ENCODE peak calls at places on chromosomes 12 and 14, in nine cellular contexts. One of them, this sample, is unnamed.

GRCh38 chr14:102949801-102950451 is 27.5 kb downstream of the AMN start:
- DNase-seq in sigmoid colon: peak; percentile 78
- DNase-seq in H1: no peak
- DNase-seq in tibial nerve: no peak
- DNase-seq in stomach: peak; percentile 89
- DNase-seq in ovary: no peak
- DNase-seq in suprapubic skin: peak; percentile 55
- DNase-seq in A549: no peak
- DNase-seq in HepG2: no peak
- DNase-seq in this sample: no peak

GRCh38 chr12:116142936-116143882 is 134.3 kb downstream of the MED13L start:
- DNase-seq in sigmoid colon: no peak
- DNase-seq in tibial nerve: no peak
- DNase-seq in suprapubic skin: no peak
- DNase-seq in stomach: no peak
- DNase-seq in H1: no peak
- DNase-seq in HepG2: no peak
- DNase-seq in A549: no peak
- DNase-seq in ovary: no peak
- DNase-seq in this sample: no peak

GRCh38 chr14:68099348-68100045 is 279.9 kb downstream of the RAD51B start:
- DNase-seq in suprapubic skin: no peak
- DNase-seq in tibial nerve: no peak
- DNase-seq in H1: no peak
- DNase-seq in ovary: no peak
- DNase-seq in HepG2: no peak
- DNase-seq in stomach: no peak
- DNase-seq in sigmoid colon: peak; percentile 85
- DNase-seq in A549: no peak
- DNase-seq in this sample: no peak

GRCh38 chr14:54490448-54490805 is 1.6 kb upstream of the GMFB start:
- DNase-seq in A549: no peak
- DNase-seq in sigmoid colon: no peak
- DNase-seq in H1: no peak
- DNase-seq in suprapubic skin: no peak
- DNase-seq in tibial nerve: no peak
- DNase-seq in stomach: no peak
- DNase-seq in HepG2: no peak
- DNase-seq in ovary: no peak
- DNase-seq in this sample: no peak

GRCh38 chr12:39975374-39975918 is 130.4 kb downstream of the SLC2A13 start:
- DNase-seq in suprapubic skin: no peak
- DNase-seq in sigmoid colon: no peak
- DNase-seq in ovary: no peak
- DNase-seq in H1: no peak
- DNase-seq in tibial nerve: no peak
- DNase-seq in stomach: no peak
- DNase-seq in HepG2: no peak
- DNase-seq in A549: no peak
- DNase-seq in this sample: no peak

GRCh38 chr14:55540847-55541773 is 38.9 kb upstream of the KTN1 start:
- DNase-seq in A549: no peak
- DNase-seq in stomach: no peak
- DNase-seq in H1: no peak
- DNase-seq in ovary: no peak
- DNase-seq in sigmoid colon: no peak
- DNase-seq in tibial nerve: no peak
- DNase-seq in HepG2: no peak
- DNase-seq in suprapubic skin: no peak
- DNase-seq in this sample: no peak

GRCh38 chr14:104656014-104656714 is 33.3 kb upstream of the INF2 start:
- DNase-seq in ovary: no peak
- DNase-seq in H1: no peak
- DNase-seq in A549: no peak
- DNase-seq in tibial nerve: no peak
- DNase-seq in HepG2: no peak
- DNase-seq in suprapubic skin: no peak
- DNase-seq in sigmoid colon: no peak
- DNase-seq in stomach: no peak
- DNase-seq in this sample: no peak

GRCh38 chr12:80553316-80553715 is 109.3 kb downstream of the PTPRQ start:
- DNase-seq in H1: no peak
- DNase-seq in stomach: no peak
- DNase-seq in tibial nerve: no peak
- DNase-seq in suprapubic skin: no peak
- DNase-seq in ovary: no peak
- DNase-seq in HepG2: no peak
- DNase-seq in A549: peak; percentile 9
- DNase-seq in sigmoid colon: no peak
- DNase-seq in this sample: no peak

GRCh38 chr12:122951979-122952892 is 14.0 kb downstream of the ABCB9 start:
- DNase-seq in sigmoid colon: peak; percentile 80
- DNase-seq in HepG2: peak; percentile 59
- DNase-seq in ovary: peak; percentile 52
- DNase-seq in A549: peak; percentile 87
- DNase-seq in tibial nerve: peak; percentile 77
- DNase-seq in stomach: peak; percentile 84
- DNase-seq in H1: peak; percentile 73
- DNase-seq in suprapubic skin: peak; percentile 84
- DNase-seq in this sample: peak; percentile 85

GRCh38 chr12:53219116-53219955 is 12.3 kb upstream of the ITGB7 start:
- DNase-seq in tibial nerve: no peak
- DNase-seq in stomach: no peak
- DNase-seq in A549: peak; percentile 61
- DNase-seq in sigmoid colon: no peak
- DNase-seq in HepG2: no peak
- DNase-seq in suprapubic skin: no peak
- DNase-seq in ovary: no peak
- DNase-seq in H1: no peak
- DNase-seq in this sample: no peak

GRCh38 chr14:53327716-53328115 is 174.6 kb upstream of the DDHD1 start:
- DNase-seq in tibial nerve: no peak
- DNase-seq in sigmoid colon: no peak
- DNase-seq in stomach: no peak
- DNase-seq in suprapubic skin: no peak
- DNase-seq in HepG2: no peak
- DNase-seq in A549: no peak
- DNase-seq in ovary: peak; percentile 32
- DNase-seq in H1: no peak
- DNase-seq in this sample: no peak

GRCh38 chr14:55921516-55921915 is 196.7 kb upstream of the PELI2 start:
- DNase-seq in ovary: no peak
- DNase-seq in A549: no peak
- DNase-seq in stomach: no peak
- DNase-seq in HepG2: no peak
- DNase-seq in sigmoid colon: no peak
- DNase-seq in suprapubic skin: no peak
- DNase-seq in H1: no peak
- DNase-seq in tibial nerve: no peak
- DNase-seq in this sample: no peak

GRCh38 chr12:120690083-120690450 is 3.1 kb downstream of the MLEC start:
- DNase-seq in stomach: no peak
- DNase-seq in suprapubic skin: no peak
- DNase-seq in ovary: no peak
- DNase-seq in HepG2: no peak
- DNase-seq in H1: no peak
- DNase-seq in A549: no peak
- DNase-seq in sigmoid colon: no peak
- DNase-seq in tibial nerve: no peak
- DNase-seq in this sample: no peak

GRCh38 chr12:124916370-124917134 is 2.1 kb upstream of the UBC start:
- DNase-seq in A549: no peak
- DNase-seq in H1: no peak
- DNase-seq in sigmoid colon: peak; percentile 92
- DNase-seq in stomach: peak; percentile 83
- DNase-seq in suprapubic skin: peak; percentile 84
- DNase-seq in ovary: peak; percentile 41
- DNase-seq in HepG2: peak; percentile 96
- DNase-seq in tibial nerve: peak; percentile 85
- DNase-seq in this sample: peak; percentile 84

GRCh38 chr12:115640929-115641328 is 636.6 kb downstream of the MED13L start:
- DNase-seq in suprapubic skin: no peak
- DNase-seq in tibial nerve: no peak
- DNase-seq in A549: no peak
- DNase-seq in ovary: no peak
- DNase-seq in sigmoid colon: no peak
- DNase-seq in H1: no peak
- DNase-seq in HepG2: no peak
- DNase-seq in stomach: no peak
- DNase-seq in this sample: no peak

GRCh38 chr14:30345511-30345910 is 213.4 kb upstream of the G2E3 start:
- DNase-seq in A549: no peak
- DNase-seq in suprapubic skin: no peak
- DNase-seq in ovary: no peak
- DNase-seq in H1: no peak
- DNase-seq in stomach: no peak
- DNase-seq in sigmoid colon: no peak
- DNase-seq in tibial nerve: no peak
- DNase-seq in HepG2: peak; percentile 50
- DNase-seq in this sample: no peak
- TF ChIP-seq EP300 in A549: no peak
- TF ChIP-seq EP300 in suprapubic skin: no peak
- TF ChIP-seq EP300 in ovary: no peak
- TF ChIP-seq EP300 in H1: no peak
- TF ChIP-seq EP300 in stomach: no peak
- TF ChIP-seq EP300 in sigmoid colon: no peak
- TF ChIP-seq EP300 in tibial nerve: no peak
- TF ChIP-seq EP300 in HepG2: no peak
- TF ChIP-seq EP300 in this sample: no peak

GRCh38 chr12:31783996-31784645 is 55.3 kb upstream of the AMN1 start:
- DNase-seq in suprapubic skin: no peak
- DNase-seq in stomach: no peak
- DNase-seq in ovary: no peak
- DNase-seq in H1: no peak
- DNase-seq in HepG2: no peak
- DNase-seq in A549: no peak
- DNase-seq in sigmoid colon: no peak
- DNase-seq in tibial nerve: no peak
- DNase-seq in this sample: no peak
- H3K4me1 ChIP-seq in suprapubic skin: no peaks in the 10 kb centered on the region
- H3K4me1 ChIP-seq in stomach: no peaks in the 10 kb centered on the region
- H3K4me1 ChIP-seq in ovary: peaks cover 1% of the 10 kb centered on the region
- H3K4me1 ChIP-seq in H1: no peaks in the 10 kb centered on the region
- H3K4me1 ChIP-seq in HepG2: peaks cover 5% of the 10 kb centered on the region
- H3K4me1 ChIP-seq in A549: peaks cover 2% of the 10 kb centered on the region
- H3K4me1 ChIP-seq in sigmoid colon: no peaks in the 10 kb centered on the region
- H3K4me1 ChIP-seq in tibial nerve: no peaks in the 10 kb centered on the region
- H3K4me1 ChIP-seq in this sample: no peaks in the 10 kb centered on the region

GRCh38 chr14:72169521-72169920 is 237.3 kb downstream of the RGS6 start:
- DNase-seq in tibial nerve: no peak
- DNase-seq in H1: no peak
- DNase-seq in HepG2: no peak
- DNase-seq in sigmoid colon: no peak
- DNase-seq in stomach: no peak
- DNase-seq in suprapubic skin: no peak
- DNase-seq in A549: no peak
- DNase-seq in ovary: no peak
- DNase-seq in this sample: no peak

GRCh38 chr14:72164420-72165150 is 232.4 kb downstream of the RGS6 start:
- DNase-seq in stomach: no peak
- DNase-seq in tibial nerve: no peak
- DNase-seq in ovary: no peak
- DNase-seq in H1: no peak
- DNase-seq in A549: no peak
- DNase-seq in sigmoid colon: no peak
- DNase-seq in HepG2: no peak
- DNase-seq in suprapubic skin: no peak
- DNase-seq in this sample: no peak

DNA sequence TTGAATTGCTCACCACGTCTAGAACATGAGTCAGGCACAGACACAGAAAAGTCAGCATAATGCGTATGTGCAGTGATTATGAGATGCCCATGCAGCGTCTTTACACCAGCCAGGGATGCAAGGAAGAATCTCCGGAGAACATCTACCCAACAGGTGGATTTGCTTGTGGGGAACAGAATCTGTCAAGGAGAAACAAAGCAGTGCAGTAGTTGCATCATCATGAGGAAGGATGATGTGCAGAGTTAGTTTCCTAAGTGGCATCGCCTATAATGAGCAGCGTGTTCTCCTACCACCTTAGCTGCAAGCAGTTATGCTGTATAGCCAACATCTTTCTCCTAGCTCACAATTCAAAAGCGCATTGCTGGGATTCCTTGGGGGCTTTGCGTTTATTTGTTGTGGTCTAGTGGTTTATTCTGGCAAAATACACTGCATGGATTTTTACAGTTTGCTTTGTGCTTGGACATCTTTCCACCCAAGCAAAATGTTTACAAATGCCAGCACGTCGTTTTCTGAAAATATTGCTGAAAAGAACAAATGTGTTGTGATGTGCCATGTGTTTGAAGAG is 233.0 kb downstream of the RGS6 start:
- DNase-seq in stomach: no peak
- DNase-seq in HepG2: no peak
- DNase-seq in suprapubic skin: no peak
- DNase-seq in ovary: no peak
- DNase-seq in A549: no peak
- DNase-seq in sigmoid colon: no peak
- DNase-seq in tibial nerve: no peak
- DNase-seq in H1: no peak
- DNase-seq in this sample: no peak
- TF ChIP-seq POLR2A in stomach: no peak
- TF ChIP-seq POLR2A in HepG2: no peak
- TF ChIP-seq POLR2A in suprapubic skin: no peak
- TF ChIP-seq POLR2A in ovary: no peak
- TF ChIP-seq POLR2A in A549: no peak
- TF ChIP-seq POLR2A in sigmoid colon: no peak
- TF ChIP-seq POLR2A in tibial nerve: no peak
- TF ChIP-seq POLR2A in H1: no peak
- TF ChIP-seq POLR2A in this sample: no peak

DNA sequence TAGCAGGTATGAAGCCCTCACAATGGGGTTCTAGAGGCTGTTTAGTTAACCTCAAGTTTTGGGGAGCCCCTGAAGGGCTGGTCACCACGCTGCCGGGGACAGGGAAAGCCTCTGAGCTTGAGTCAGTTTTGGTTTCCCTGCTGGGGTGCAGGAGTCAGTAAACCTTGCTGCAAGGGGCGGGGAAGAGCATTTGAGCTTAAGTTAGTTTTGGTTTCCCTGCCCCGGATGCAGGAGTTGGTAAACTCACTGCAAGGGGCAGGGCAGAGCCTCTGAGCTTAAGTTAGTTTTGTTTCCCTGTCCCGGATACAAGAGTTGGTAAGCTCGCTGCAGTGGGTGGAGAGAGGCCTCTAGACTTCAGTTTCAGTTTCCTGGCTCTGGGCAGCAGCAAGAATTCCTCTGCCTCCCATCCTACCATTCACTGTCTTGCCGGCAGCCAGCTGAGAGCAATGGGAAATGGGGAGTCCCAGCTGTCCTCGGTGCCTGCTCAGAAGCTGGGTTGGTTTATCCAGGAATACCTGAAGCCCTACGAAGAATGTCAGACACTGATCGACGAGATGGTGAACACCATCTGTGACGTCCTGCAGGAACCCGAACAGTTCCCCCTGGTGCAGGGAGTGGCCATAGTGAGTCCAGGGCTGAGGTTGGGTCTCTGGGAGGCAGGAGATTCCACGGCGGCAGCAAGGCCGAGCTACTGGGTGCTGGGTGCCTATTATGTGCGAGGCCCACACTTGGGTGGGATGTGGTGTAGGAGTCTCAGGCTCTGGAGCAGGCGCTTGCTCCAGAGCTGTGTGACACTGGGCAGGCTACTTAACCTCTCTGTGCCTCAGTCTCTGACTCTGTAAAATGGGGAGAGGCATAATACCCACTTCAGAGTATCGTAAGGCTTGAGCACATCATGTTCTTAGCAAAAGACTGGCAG is at the start of gene OAS2:
- DNase-seq in A549: no peak
- DNase-seq in HepG2: peak; percentile 12
- DNase-seq in stomach: peak; percentile 80
- DNase-seq in suprapubic skin: no peak
- DNase-seq in H1: no peak
- DNase-seq in ovary: peak; percentile 23
- DNase-seq in tibial nerve: peak; percentile 50
- DNase-seq in sigmoid colon: peak; percentile 73
- DNase-seq in this sample: peak; percentile 80
- TF ChIP-seq EP300 in A549: no peak
- TF ChIP-seq EP300 in HepG2: no peak
- TF ChIP-seq EP300 in stomach: no peak
- TF ChIP-seq EP300 in suprapubic skin: no peak
- TF ChIP-seq EP300 in H1: no peak
- TF ChIP-seq EP300 in ovary: no peak
- TF ChIP-seq EP300 in tibial nerve: no peak
- TF ChIP-seq EP300 in sigmoid colon: no peak
- TF ChIP-seq EP300 in this sample: no peak